ENCODE peak calls at places on chromosomes 1 and 21, in seven cellular contexts. One of them, this sample, is unnamed.

GRCh38 chr1:214604543-214604942 is 1.5 kb downstream of the CENPF start:
- DNase-seq in AG04450: no peak
- DNase-seq in psoas muscle: no peak
- DNase-seq in activated T-cell treated with anti-CD3 and anti-CD28 coated beads for 1 hour: no peak
- DNase-seq in T1000: no peak
- DNase-seq in KBM-7: no peak
- DNase-seq in NCI-H524 treated with DMSO at 0.1 percent for 48 hours: no peak
- DNase-seq in this sample: no peak

GRCh38 chr1:54377040-54377691 is 29.0 kb downstream of the SSBP3 start:
- DNase-seq in AG04450: no peak
- DNase-seq in psoas muscle: no peak
- DNase-seq in activated T-cell treated with anti-CD3 and anti-CD28 coated beads for 1 hour: no peak
- DNase-seq in T1000: no peak
- DNase-seq in KBM-7: no peak
- DNase-seq in NCI-H524 treated with DMSO at 0.1 percent for 48 hours: no peak
- DNase-seq in this sample: no peak

GRCh38 chr1:228968841-228969606 is 233.7 kb downstream of the RHOU start:
- DNase-seq in AG04450: no peak
- DNase-seq in psoas muscle: no peak
- DNase-seq in activated T-cell treated with anti-CD3 and anti-CD28 coated beads for 1 hour: no peak
- DNase-seq in T1000: no peak
- DNase-seq in KBM-7: no peak
- DNase-seq in NCI-H524 treated with DMSO at 0.1 percent for 48 hours: no peak
- DNase-seq in this sample: no peak

GRCh38 chr1:72003092-72003491 is 279.2 kb downstream of the NEGR1 start:
- DNase-seq in AG04450: no peak
- DNase-seq in psoas muscle: no peak
- DNase-seq in activated T-cell treated with anti-CD3 and anti-CD28 coated beads for 1 hour: no peak
- DNase-seq in T1000: no peak
- DNase-seq in KBM-7: no peak
- DNase-seq in NCI-H524 treated with DMSO at 0.1 percent for 48 hours: no peak
- DNase-seq in this sample: no peak

GRCh38 chr1:2561446-2561845 is 5.3 kb downstream of the TNFRSF14 start:
- DNase-seq in AG04450: no peak
- DNase-seq in psoas muscle: no peak
- DNase-seq in activated T-cell treated with anti-CD3 and anti-CD28 coated beads for 1 hour: no peak
- DNase-seq in T1000: no peak
- DNase-seq in KBM-7: no peak
- DNase-seq in NCI-H524 treated with DMSO at 0.1 percent for 48 hours: no peak
- DNase-seq in this sample: no peak

GRCh38 chr21:22691643-22692042 is 1693.4 kb downstream of the NCAM2 start:
- DNase-seq in AG04450: no peak
- DNase-seq in psoas muscle: no peak
- DNase-seq in activated T-cell treated with anti-CD3 and anti-CD28 coated beads for 1 hour: no peak
- DNase-seq in T1000: no peak
- DNase-seq in KBM-7: no peak
- DNase-seq in NCI-H524 treated with DMSO at 0.1 percent for 48 hours: no peak
- DNase-seq in this sample: peak

GRCh38 chr1:1202831-1203560 is 3.4 kb downstream of the TNFRSF18 start:
- DNase-seq in AG04450: no peak
- DNase-seq in psoas muscle: peak
- DNase-seq in activated T-cell treated with anti-CD3 and anti-CD28 coated beads for 1 hour: no peak
- DNase-seq in T1000: no peak
- DNase-seq in KBM-7: no peak
- DNase-seq in NCI-H524 treated with DMSO at 0.1 percent for 48 hours: no peak
- DNase-seq in this sample: no peak

GRCh38 chr1:182713939-182714338 is 29.6 kb upstream of the RGS8 start:
- DNase-seq in AG04450: no peak
- DNase-seq in psoas muscle: no peak
- DNase-seq in activated T-cell treated with anti-CD3 and anti-CD28 coated beads for 1 hour: no peak
- DNase-seq in T1000: no peak
- DNase-seq in KBM-7: peak
- DNase-seq in NCI-H524 treated with DMSO at 0.1 percent for 48 hours: no peak
- DNase-seq in this sample: no peak

GRCh38 chr1:40153073-40153770 is 8.0 kb upstream of the RLF start:
- DNase-seq in AG04450: peak
- DNase-seq in psoas muscle: no peak
- DNase-seq in activated T-cell treated with anti-CD3 and anti-CD28 coated beads for 1 hour: no peak
- DNase-seq in T1000: no peak
- DNase-seq in KBM-7: peak
- DNase-seq in NCI-H524 treated with DMSO at 0.1 percent for 48 hours: no peak
- DNase-seq in this sample: peak

GRCh38 chr1:61318319-61319125 is 236.2 kb downstream of the NFIA start:
- DNase-seq in AG04450: peak
- DNase-seq in psoas muscle: peak
- DNase-seq in activated T-cell treated with anti-CD3 and anti-CD28 coated beads for 1 hour: no peak
- DNase-seq in T1000: no peak
- DNase-seq in KBM-7: no peak
- DNase-seq in NCI-H524 treated with DMSO at 0.1 percent for 48 hours: no peak
- DNase-seq in this sample: no peak

GRCh38 chr1:154549371-154549770 is 9.1 kb downstream of the UBE2Q1 start:
- DNase-seq in AG04450: no peak
- DNase-seq in psoas muscle: no peak
- DNase-seq in activated T-cell treated with anti-CD3 and anti-CD28 coated beads for 1 hour: no peak
- DNase-seq in T1000: no peak
- DNase-seq in KBM-7: no peak
- DNase-seq in NCI-H524 treated with DMSO at 0.1 percent for 48 hours: no peak
- DNase-seq in this sample: no peak

GRCh38 chr1:102535829-102536505 is 539.2 kb upstream of the OLFM3 start:
- DNase-seq in AG04450: no peak
- DNase-seq in psoas muscle: no peak
- DNase-seq in activated T-cell treated with anti-CD3 and anti-CD28 coated beads for 1 hour: no peak
- DNase-seq in T1000: no peak
- DNase-seq in KBM-7: no peak
- DNase-seq in NCI-H524 treated with DMSO at 0.1 percent for 48 hours: no peak
- DNase-seq in this sample: no peak

GRCh38 chr1:245054105-245054831 is 100.5 kb upstream of the KIF26B start:
- DNase-seq in AG04450: no peak
- DNase-seq in psoas muscle: no peak
- DNase-seq in activated T-cell treated with anti-CD3 and anti-CD28 coated beads for 1 hour: no peak
- DNase-seq in T1000: no peak
- DNase-seq in KBM-7: peak
- DNase-seq in NCI-H524 treated with DMSO at 0.1 percent for 48 hours: no peak
- DNase-seq in this sample: peak

GRCh38 chr1:31701137-31701736 is 2.6 kb downstream of the COL16A1 start:
- DNase-seq in AG04450: peak
- DNase-seq in psoas muscle: peak
- DNase-seq in activated T-cell treated with anti-CD3 and anti-CD28 coated beads for 1 hour: peak
- DNase-seq in T1000: peak
- DNase-seq in KBM-7: peak
- DNase-seq in NCI-H524 treated with DMSO at 0.1 percent for 48 hours: no peak
- DNase-seq in this sample: peak

GRCh38 chr1:151024540-151025146 is 11.7 kb upstream of the BNIPL start:
- DNase-seq in AG04450: no peak
- DNase-seq in psoas muscle: peak
- DNase-seq in activated T-cell treated with anti-CD3 and anti-CD28 coated beads for 1 hour: peak
- DNase-seq in T1000: no peak
- DNase-seq in KBM-7: peak
- DNase-seq in NCI-H524 treated with DMSO at 0.1 percent for 48 hours: no peak
- DNase-seq in this sample: peak

GRCh38 chr21:44919111-44919912 is 1.4 kb downstream of the ITGB2 start:
- DNase-seq in AG04450: no peak
- DNase-seq in psoas muscle: peak
- DNase-seq in activated T-cell treated with anti-CD3 and anti-CD28 coated beads for 1 hour: no peak
- DNase-seq in T1000: no peak
- DNase-seq in KBM-7: no peak
- DNase-seq in NCI-H524 treated with DMSO at 0.1 percent for 48 hours: no peak
- DNase-seq in this sample: peak

GRCh38 chr1:164470996-164471395 is 88.0 kb upstream of the PBX1 start:
- DNase-seq in AG04450: no peak
- DNase-seq in psoas muscle: no peak
- DNase-seq in activated T-cell treated with anti-CD3 and anti-CD28 coated beads for 1 hour: no peak
- DNase-seq in T1000: no peak
- DNase-seq in KBM-7: no peak
- DNase-seq in NCI-H524 treated with DMSO at 0.1 percent for 48 hours: no peak
- DNase-seq in this sample: no peak